ENCODE peak calls at places on chromosomes 11 and 22, in seven cellular contexts. L is H7, Z is dorsolateral prefrontal cortex, O is lower leg skin, Y is foreskin fibroblast, V is pancreas, D is PC-3. H is an unnamed sample.
A peak's percentile ranks its signal among the peaks of the same experiment; 100 is the strongest.

GRCh38 chr11:60469723-60470122 is 14.1 kb downstream of the MS4A1 start:
- DNase-seq in L (no peak), Z (no peak), O (no peak), Y (no peak), V (no peak), D (peak; percentile 31), H (no peak)

GRCh38 chr11:17508306-17508705 is 31.7 kb upstream of the ABCC8 start:
- DNase-seq in L (no peak), Z (no peak), O (no peak), Y (no peak), V (no peak), D (no peak), H (no peak)

GRCh38 chr11:72721689-72722049 is 30.5 kb downstream of the ARAP1 start:
- DNase-seq in L (no peak), Z (no peak), O (no peak), Y (no peak), V (no peak), D (no peak), H (no peak)

GRCh38 chr22:19800761-19801244 is 40.2 kb downstream of the TBX1 start:
- DNase-seq in L (peak; percentile 86), Z (no peak), O (no peak), Y (no peak), V (no peak), D (no peak), H (no peak)

GRCh38 chr22:21012446-21013407 is 2.2 kb upstream of the P2RX6 start:
- DNase-seq in L (no peak), Z (no peak), O (no peak), Y (no peak), V (no peak), D (no peak), H (no peak)

GRCh38 chr22:26792522-26792921 is 135.1 kb downstream of the MIAT start:
- DNase-seq in L (no peak), Z (no peak), O (no peak), Y (no peak), V (no peak), D (no peak), H (no peak)

GRCh38 chr22:37198290-37199102 is 10.4 kb upstream of the C1QTNF6 start:
- DNase-seq in L (peak; percentile 97), Z (peak; percentile 85), O (peak; percentile 85), Y (peak; percentile 59), V (peak; percentile 71), D (peak; percentile 81), H (no peak)

GRCh38 chr11:59255281-59255680 is 42.6 kb upstream of the MPEG1 start:
- DNase-seq in L (no peak), Z (no peak), O (no peak), Y (no peak), V (no peak), D (peak; percentile 18), H (no peak)

GRCh38 chr11:108405706-108406105 is 61.6 kb downstream of the C11orf65 start:
- DNase-seq in L (no peak), Z (no peak), O (no peak), Y (no peak), V (no peak), D (peak; percentile 32), H (no peak)

GRCh38 chr11:10492084-10492483 is 37.0 kb downstream of the AMPD3 start:
- DNase-seq in L (no peak), Z (no peak), O (no peak), Y (no peak), V (no peak), D (no peak), H (no peak)

GRCh38 chr11:35006389-35007128 is 90.1 kb downstream of the PDHX start:
- DNase-seq in L (no peak), Z (no peak), O (no peak), Y (no peak), V (no peak), D (no peak), H (peak; percentile 45)

GRCh38 chr11:112172362-112172994 is 2.8 kb upstream of the BCO2 start:
- DNase-seq in L (no peak), Z (no peak), O (no peak), Y (peak; percentile 33), V (no peak), D (peak; percentile 64), H (peak; percentile 31)

GRCh38 chr11:112176077-112176476 is 765 bp downstream of the BCO2 start:
- DNase-seq in L (no peak), Z (no peak), O (no peak), Y (no peak), V (no peak), D (no peak), H (no peak)

GRCh38 chr11:112173152-112173551 is 2.2 kb upstream of the BCO2 start:
- DNase-seq in L (no peak), Z (no peak), O (no peak), Y (no peak), V (no peak), D (peak; percentile 33), H (no peak)

GRCh38 chr11:112175596-112175947 is 260 bp downstream of the BCO2 start:
- DNase-seq in L (no peak), Z (no peak), O (no peak), Y (no peak), V (no peak), D (no peak), H (no peak)

DNA sequence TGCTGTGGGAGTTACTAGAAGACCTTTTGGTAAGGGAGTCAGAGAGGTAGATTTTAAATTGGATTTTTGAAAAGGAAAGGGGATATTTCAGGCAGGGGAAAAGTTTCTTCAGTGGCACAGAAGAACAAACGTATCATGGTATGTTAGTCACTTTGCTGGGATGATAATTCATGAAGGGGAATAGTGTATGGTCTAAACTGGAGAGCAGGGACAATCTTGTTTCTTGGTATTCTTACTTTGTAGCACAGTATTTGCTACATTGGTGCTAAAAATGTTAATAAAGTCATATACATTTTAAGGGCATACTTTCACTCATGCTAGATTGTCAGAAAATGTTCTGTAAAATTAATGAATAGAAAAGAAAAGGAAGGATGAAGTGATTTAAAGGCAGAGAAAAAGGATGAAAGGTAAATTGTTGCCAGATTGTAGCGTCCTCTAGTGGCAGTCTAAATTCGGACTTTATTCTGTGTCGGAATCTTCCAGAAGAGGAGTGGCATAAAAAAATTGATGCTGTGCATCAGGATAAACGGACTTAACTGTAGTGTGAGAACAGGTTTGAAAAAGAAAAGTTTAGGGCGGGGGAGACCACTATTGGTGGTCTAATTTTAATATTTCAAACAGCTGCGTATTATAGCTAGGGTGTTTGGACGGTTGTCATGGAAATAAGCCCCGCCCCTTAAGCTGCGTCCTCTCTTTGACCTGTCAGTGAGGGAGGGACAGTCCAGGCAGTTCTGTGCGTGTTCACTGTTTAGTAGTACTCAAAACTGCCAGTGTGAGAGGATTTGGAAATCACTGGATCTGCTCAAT is at the start of gene BCO2:
- DNase-seq in L (peak; percentile 68), Z (peak; percentile 83), O (peak; percentile 74), Y (peak; percentile 61), V (peak; percentile 72), D (peak; percentile 84), H (peak; percentile 42)
- H3K4me3 ChIP-seq in L (no peak within 1 kb of the TSS), Z (peak within 1 kb of the TSS; percentile 63), O (no peak within 1 kb of the TSS), Y (peak within 1 kb of the TSS; percentile 32), V (peak within 1 kb of the TSS; percentile 29), D (peak within 1 kb of the TSS; percentile 58), H (peak within 1 kb of the TSS; percentile 19)

GRCh38 chr22:40634119-40634903 is 2.2 kb downstream of the MRTFA start:
- DNase-seq in L (no peak), Z (no peak), O (no peak), Y (no peak), V (no peak), D (no peak), H (no peak)
- H3K4me3 ChIP-seq in L (no peak overlapping the region), Z (peak overlapping the region; percentile 98), O (no peak overlapping the region), Y (peak overlapping the region; percentile 84), V (peak overlapping the region; percentile 96), D (peak overlapping the region; percentile 74), H (peak overlapping the region; percentile 83)

GRCh38 chr22:17921871-17922821 is 102.2 kb downstream of the MICAL3 start:
- DNase-seq in L (peak; percentile 94), Z (no peak), O (no peak), Y (no peak), V (no peak), D (no peak), H (no peak)

GRCh38 chr22:17924735-17925727 is 99.3 kb downstream of the MICAL3 start:
- DNase-seq in L (no peak), Z (no peak), O (no peak), Y (no peak), V (no peak), D (peak; percentile 43), H (no peak)

GRCh38 chr22:17924076-17924475 is 100.3 kb downstream of the MICAL3 start:
- DNase-seq in L (no peak), Z (no peak), O (no peak), Y (no peak), V (no peak), D (no peak), H (no peak)

GRCh38 chr22:17920992-17921650 is 103.2 kb downstream of the MICAL3 start:
- DNase-seq in L (no peak), Z (no peak), O (no peak), Y (no peak), V (no peak), D (no peak), H (no peak)

GRCh38 chr22:17922925-17923898 is 101.1 kb downstream of the MICAL3 start:
- DNase-seq in L (no peak), Z (no peak), O (no peak), Y (peak; percentile 60), V (no peak), D (peak; percentile 58), H (peak; percentile 90)
- H3K4me3 ChIP-seq in L (no peak overlapping the region), Z (no peak overlapping the region), O (no peak overlapping the region), Y (no peak overlapping the region), V (no peak overlapping the region), D (no peak overlapping the region), H (no peak overlapping the region)

DNA sequence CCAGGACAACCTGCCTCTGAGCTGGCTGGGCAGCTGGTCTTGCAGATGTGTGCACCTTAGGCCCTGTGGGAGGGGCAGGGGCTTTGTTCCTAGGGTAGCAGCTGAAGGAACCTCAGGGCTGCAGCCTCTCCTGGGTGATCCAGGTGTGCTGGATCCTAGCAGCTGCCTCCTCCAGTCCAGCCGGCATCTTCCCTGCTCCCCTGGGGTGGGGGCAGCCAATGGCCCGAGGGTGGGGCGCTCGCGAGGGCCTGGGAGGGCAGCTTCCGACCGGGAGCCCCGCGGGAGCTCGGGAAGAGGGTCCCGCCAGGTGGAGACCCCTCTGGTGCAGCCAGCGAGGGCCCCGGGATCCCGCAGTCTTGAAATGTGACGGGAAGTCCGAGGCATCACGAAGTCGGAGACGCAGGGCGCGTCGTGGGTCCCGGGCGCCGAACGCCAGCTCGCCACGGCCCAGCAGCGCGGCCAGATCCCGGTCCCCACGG is 1.7 kb downstream of the IFITM1 start:
- DNase-seq in L (no peak), Z (no peak), O (no peak), Y (no peak), V (no peak), D (no peak), H (no peak)
- H3K4me3 ChIP-seq in L (peak overlapping the region; percentile 91), Z (peak overlapping the region; percentile 38), O (peak overlapping the region; percentile 11), Y (peak overlapping the region; percentile 70), V (peak overlapping the region; percentile 41), D (no peak overlapping the region), H (peak overlapping the region; percentile 61)

DNA sequence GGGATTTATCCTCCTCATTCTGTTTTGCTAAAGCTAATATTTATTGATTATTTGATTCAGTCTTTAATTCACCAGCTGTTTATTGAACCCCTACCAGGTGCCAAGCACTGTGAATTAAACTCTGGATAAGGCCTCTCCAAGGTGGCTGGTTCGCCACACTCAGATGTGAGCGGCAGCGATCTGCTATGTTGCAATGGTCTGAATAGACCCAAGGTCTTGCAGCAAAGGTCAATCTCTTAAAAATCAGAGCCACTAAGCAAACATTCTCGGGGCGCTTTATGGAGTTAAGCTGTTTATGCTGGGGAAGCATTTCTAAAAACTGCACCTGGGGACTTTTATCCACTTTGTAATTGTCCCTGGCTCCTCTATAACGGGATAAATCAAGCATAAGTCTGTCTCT is 10.5 kb upstream of the TSPAN18 start:
- DNase-seq in L (no peak), Z (no peak), O (no peak), Y (no peak), V (no peak), D (no peak), H (no peak)
- H3K4me3 ChIP-seq in L (no peak overlapping the region), Z (no peak overlapping the region), O (no peak overlapping the region), Y (no peak overlapping the region), V (no peak overlapping the region), D (no peak overlapping the region), H (no peak overlapping the region)

H was measured in astrocyte of the cerebellum.